ENCODE peak calls at places on chromosomes 3 and 15, in ten cellular contexts. B, O, X, G, D, P, W, N, Q and S are unnamed samples.

GRCh38 chr3:104742044-104742443 is 624.7 kb upstream of the ALCAM start:
- DNase-seq in G (no peak), B (no peak), P (no peak), O (no peak), W (no peak), X (no peak), D (no peak), N (no peak), Q (no peak), S (no peak)

GRCh38 chr15:70856884-70857546 is 3.1 kb upstream of the LARP6 start:
- DNase-seq in P (peak), Q (no peak), O (no peak), W (no peak), N (no peak), D (peak), X (peak), B (no peak), G (peak), S (no peak)

GRCh38 chr15:83685864-83686263 is 31.9 kb downstream of the ADAMTSL3 start:
- DNase-seq in W (no peak), D (peak), Q (no peak), P (no peak), G (peak), O (no peak), X (no peak), N (no peak), B (no peak), S (no peak)

GRCh38 chr15:36661042-36661441 is 81.6 kb downstream of the CDIN1 start:
- DNase-seq in O (no peak), B (no peak), D (no peak), N (no peak), W (no peak), X (no peak), Q (no peak), P (no peak), G (no peak), S (no peak)

GRCh38 chr15:55784284-55784683 is 41.3 kb upstream of the PRTG start:
- DNase-seq in P (no peak), W (no peak), B (peak), G (no peak), N (no peak), O (no peak), X (no peak), Q (peak), D (no peak), S (no peak)

GRCh38 chr3:53570086-53570485 is 75.7 kb downstream of the CACNA1D start:
- DNase-seq in W (no peak), X (no peak), N (no peak), D (no peak), B (no peak), Q (no peak), G (no peak), O (no peak), P (no peak), S (no peak)

GRCh38 chr3:22887664-22888291 is 315.3 kb upstream of the UBE2E2 start:
- DNase-seq in B (peak), G (peak), D (peak), W (no peak), X (no peak), N (no peak), O (no peak), P (peak), Q (peak), S (no peak)

GRCh38 chr3:175989161-175989560 is 1130.0 kb downstream of the NAALADL2 start:
- DNase-seq in G (no peak), B (no peak), X (no peak), P (no peak), O (no peak), D (no peak), N (no peak), Q (no peak), W (no peak), S (no peak)

GRCh38 chr3:112302881-112303761 is 9.1 kb upstream of the SLC9C1 start:
- DNase-seq in X (no peak), W (no peak), Q (peak), D (peak), B (no peak), G (peak), N (no peak), P (no peak), O (no peak), S (no peak)

GRCh38 chr3:49500408-49501257 is 30.6 kb downstream of the DAG1 start:
- DNase-seq in Q (no peak), N (no peak), X (peak), O (no peak), B (no peak), D (peak), W (peak), P (peak), G (peak), S (peak)

GRCh38 chr3:136836511-136837156 is 17.7 kb downstream of the SLC35G2 start:
- DNase-seq in O (no peak), W (no peak), Q (no peak), P (no peak), X (no peak), G (no peak), N (no peak), B (no peak), D (no peak), S (no peak)

DNA sequence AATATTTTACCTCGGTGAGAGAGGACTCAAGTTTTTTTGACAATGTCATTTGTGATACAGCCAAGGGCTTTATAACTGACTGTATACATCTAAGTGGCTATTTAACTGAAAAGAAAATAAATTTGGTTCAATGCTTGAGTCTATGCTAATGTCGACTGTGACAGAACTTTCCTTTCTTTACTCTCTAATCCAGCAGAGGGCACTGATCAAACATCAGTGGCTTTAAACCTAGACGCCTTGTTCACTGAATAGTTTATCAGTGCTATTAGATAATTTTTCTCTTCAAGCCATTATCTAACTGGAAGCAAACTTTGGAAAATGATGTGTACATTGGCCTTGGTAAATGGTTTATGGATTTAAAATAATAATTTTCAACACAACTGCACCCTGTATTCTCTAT is 285.1 kb downstream of the CHL1 start:
- DNase-seq in N (no peak), W (no peak), B (no peak), X (no peak), D (peak), O (no peak), Q (no peak), G (no peak), P (peak), S (no peak)
- TF ChIP-seq CTCF in N (no peak), W (peak), B (peak), X (no peak), D (peak), O (no peak), Q (peak), G (no peak), P (peak), S (no peak)

DNA sequence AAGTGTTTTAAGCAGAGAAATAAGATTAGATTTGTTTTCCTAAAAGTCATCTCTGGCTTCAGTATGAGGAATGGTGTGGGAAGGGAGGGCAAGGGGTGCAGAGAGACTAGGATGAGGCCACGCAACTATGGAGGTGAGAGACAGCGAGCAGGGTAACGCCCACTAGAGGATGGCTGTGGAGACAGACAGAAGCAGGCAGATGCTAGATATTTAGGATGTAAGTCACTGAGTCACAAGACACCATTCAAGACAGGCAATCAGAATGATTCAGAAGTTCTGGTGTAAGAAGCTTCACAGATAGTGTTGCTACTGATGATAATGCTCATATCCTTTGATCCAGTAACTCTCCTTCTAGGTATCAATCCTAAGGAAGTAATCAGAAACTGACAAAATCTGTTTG is 19.1 kb downstream of the HSPBAP1 start:
- DNase-seq in Q (no peak), W (no peak), G (no peak), O (no peak), D (no peak), B (no peak), N (no peak), P (no peak), X (no peak), S (peak)
- TF ChIP-seq CTCF in Q (peak), W (no peak), G (no peak), O (no peak), D (no peak), B (no peak), N (no peak), P (no peak), X (no peak), S (no peak)

GRCh38 chr15:68548375-68548774 is 30.4 kb upstream of the CORO2B start:
- DNase-seq in D (no peak), P (no peak), W (no peak), N (no peak), Q (no peak), O (no peak), G (no peak), B (no peak), X (no peak), S (no peak)

GRCh38 chr15:68542771-68543544 is 35.8 kb upstream of the CORO2B start:
- DNase-seq in G (peak), N (no peak), D (peak), Q (peak), B (no peak), P (no peak), X (no peak), O (no peak), W (no peak), S (no peak)

GRCh38 chr15:68550004-68550403 is 28.8 kb upstream of the CORO2B start:
- DNase-seq in B (no peak), O (no peak), W (no peak), X (no peak), P (no peak), D (no peak), Q (no peak), G (no peak), N (no peak), S (no peak)

GRCh38 chr15:68543546-68544008 is 35.2 kb upstream of the CORO2B start:
- DNase-seq in P (no peak), X (no peak), Q (no peak), B (no peak), G (no peak), O (no peak), D (no peak), W (no peak), N (no peak), S (no peak)

DNA sequence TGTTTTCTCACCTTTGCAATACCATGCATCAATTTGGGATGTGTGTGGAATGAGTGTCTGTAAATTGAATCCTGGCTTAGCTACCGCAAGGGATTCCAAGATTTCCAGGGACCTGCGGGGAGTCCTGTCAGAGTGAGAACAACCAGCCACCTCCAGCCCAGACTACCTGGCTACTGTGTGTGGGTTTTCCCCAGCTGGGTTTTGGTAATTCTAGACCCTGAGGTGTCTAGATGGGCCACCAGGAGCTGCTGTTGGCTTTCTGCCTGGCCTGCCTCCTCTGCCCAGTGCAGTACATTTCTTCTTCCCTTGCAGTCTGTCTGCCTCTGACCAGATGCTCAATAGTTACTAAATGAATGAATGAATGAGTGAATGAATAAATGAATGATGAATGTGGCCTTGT is 32.5 kb upstream of the CORO2B start:
- DNase-seq in X (no peak), P (no peak), D (no peak), Q (peak), O (no peak), G (no peak), B (no peak), W (no peak), N (no peak), S (no peak)
- TF ChIP-seq CTCF in X (no peak), P (no peak), D (no peak), Q (peak), O (no peak), G (no peak), B (no peak), W (no peak), N (no peak), S (no peak)

DNA sequence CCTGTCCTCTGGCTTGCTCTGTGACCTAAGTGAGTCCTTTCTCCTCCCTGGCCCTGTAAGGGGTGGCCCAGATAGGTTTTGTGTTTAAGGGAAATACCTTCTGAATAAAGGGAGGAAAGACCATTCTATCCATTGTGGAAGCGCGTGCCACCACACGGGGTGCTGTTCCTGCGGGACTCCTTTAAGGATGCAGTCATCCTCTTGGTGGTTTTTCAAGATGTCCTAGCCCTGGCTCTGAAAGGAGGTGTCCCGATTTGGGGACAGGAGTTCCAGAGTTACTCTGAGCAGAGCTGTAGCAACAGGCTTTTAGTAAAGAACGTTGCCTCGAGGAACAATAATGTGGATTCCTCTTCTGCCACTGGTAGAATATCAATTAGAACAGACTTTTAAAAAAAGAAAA is 9.6 kb downstream of the SLC6A6 start:
- DNase-seq in B (no peak), O (no peak), D (no peak), W (no peak), G (no peak), N (no peak), P (no peak), Q (peak), X (no peak), S (no peak)
- TF ChIP-seq CTCF in B (no peak), O (no peak), D (peak), W (no peak), G (no peak), N (no peak), P (no peak), Q (peak), X (peak), S (no peak)

GRCh38 chr15:57364282-57365007 is 11.9 kb upstream of the CGNL1 start:
- DNase-seq in X (no peak), O (no peak), W (no peak), D (no peak), N (no peak), P (no peak), B (no peak), G (peak), Q (peak), S (peak)
- TF ChIP-seq CTCF in X (peak), O (no peak), W (no peak), D (peak), N (no peak), P (no peak), B (no peak), G (peak), Q (peak), S (peak)

GRCh38 chr3:179682681-179683080 is 29.8 kb downstream of the USP13 start:
- DNase-seq in B (no peak), G (no peak), O (no peak), X (no peak), Q (no peak), P (no peak), W (no peak), N (no peak), D (no peak), S (no peak)
- TF ChIP-seq CTCF in B (no peak), G (no peak), O (no peak), X (no peak), Q (no peak), P (no peak), W (no peak), N (no peak), D (no peak), S (no peak)

GRCh38 chr3:51719413-51720025 is 12.7 kb downstream of the GRM2 start:
- DNase-seq in D (no peak), B (no peak), O (no peak), W (no peak), N (no peak), G (no peak), Q (peak), X (no peak), P (no peak), S (no peak)
- TF ChIP-seq CTCF in D (no peak), B (peak), O (no peak), W (no peak), N (no peak), G (no peak), Q (peak), X (no peak), P (no peak), S (peak)

GRCh38 chr3:188241883-188242282 is 87.9 kb downstream of the LPP start:
- DNase-seq in O (no peak), P (no peak), G (no peak), X (no peak), Q (no peak), B (no peak), N (no peak), W (no peak), D (no peak), S (no peak)
- TF ChIP-seq CTCF in O (no peak), P (no peak), G (no peak), X (no peak), Q (no peak), B (no peak), N (no peak), W (no peak), D (no peak), S (no peak)

DNA sequence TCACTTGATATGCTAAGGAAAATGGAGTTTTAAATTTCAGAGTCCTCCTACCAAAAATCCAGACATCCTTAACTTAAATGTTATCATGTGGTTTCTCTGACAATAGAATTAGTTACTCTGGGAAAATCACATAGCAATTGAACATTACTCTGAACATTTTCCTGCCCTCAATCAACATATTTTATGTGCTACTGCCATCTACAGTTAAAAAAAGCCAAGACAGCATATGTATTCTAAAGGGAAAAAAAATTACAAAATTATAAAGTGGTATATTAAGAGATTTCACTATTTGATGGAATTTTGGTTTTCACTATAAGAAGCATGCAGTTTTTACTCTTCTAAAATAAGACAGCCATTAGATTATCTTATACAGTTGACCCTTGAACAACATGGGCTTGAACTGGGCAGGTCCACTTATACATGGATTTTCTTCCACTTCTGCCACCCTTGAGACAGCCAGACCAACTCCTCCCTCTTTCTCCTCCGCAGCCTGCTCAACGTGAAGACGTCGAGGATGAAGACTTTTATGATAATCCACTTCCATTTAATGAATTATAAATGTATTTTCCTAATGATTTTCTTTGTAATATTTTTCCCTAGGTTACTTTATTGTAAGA is 122.3 kb downstream of the ATP1B3 start:
- DNase-seq in X (no peak), P (no peak), G (peak), B (no peak), O (no peak), D (no peak), Q (no peak), N (no peak), W (no peak), S (no peak)
- TF ChIP-seq CTCF in X (no peak), P (peak), G (peak), B (no peak), O (no peak), D (peak), Q (no peak), N (peak), W (peak), S (no peak)